ENCODE peak calls at places on chromosome 20, in five cellular contexts. X, N, I, E and U are unnamed samples.

GRCh38 chr20:10271470-10272219 is 53.0 kb downstream of the SNAP25 start:
- DNase-seq in E (no peak), N (peak; percentile 15), X (no peak), I (no peak), U (peak; percentile 84)

GRCh38 chr20:51750037-51750769 is 18.0 kb downstream of the ATP9A start:
- DNase-seq in E (peak; percentile 56), N (no peak), X (peak; percentile 94), I (peak; percentile 86), U (no peak)

GRCh38 chr20:7836076-7836475 is 104.2 kb downstream of the HAO1 start:
- DNase-seq in X (no peak), I (no peak), N (no peak), E (no peak), U (no peak)

GRCh38 chr20:53660078-53660909 is 66.7 kb upstream of the ZNF217 start:
- DNase-seq in N (peak; percentile 81), X (peak; percentile 22), I (no peak), E (no peak), U (no peak)

GRCh38 chr20:42565106-42565990 is 624.4 kb downstream of the PTPRT start:
- DNase-seq in I (no peak), N (no peak), E (no peak), X (no peak), U (peak; percentile 90)

GRCh38 chr20:45934046-45934586 is 367 bp upstream of the PCIF1 start:
- DNase-seq in X (no peak), I (peak; percentile 45), E (peak; percentile 53), N (no peak), U (no peak)

GRCh38 chr20:15699431-15700146 is 873.7 kb downstream of the KIF16B start:
- DNase-seq in I (peak; percentile 24), E (no peak), N (no peak), X (no peak), U (no peak)

GRCh38 chr20:4814696-4815252 is 93.1 kb downstream of the PRND start:
- DNase-seq in X (peak; percentile 34), N (no peak), I (no peak), E (no peak), U (no peak)

GRCh38 chr20:38805502-38805957 is at the start of gene PPP1R16B:
- DNase-seq in I (peak; percentile 27), X (peak; percentile 72), N (peak; percentile 93), E (no peak), U (no peak)

GRCh38 chr20:8310618-8311017 is 178.6 kb downstream of the PLCB1 start:
- DNase-seq in E (no peak), I (no peak), X (no peak), N (no peak), U (no peak)

GRCh38 chr20:57666106-57666833 is 43.5 kb downstream of the PMEPA1 start:
- DNase-seq in X (no peak), I (no peak), N (no peak), E (no peak), U (no peak)

GRCh38 chr20:56974499-56975250 is 291.8 kb downstream of the BMP7 start:
- DNase-seq in N (no peak), I (peak; percentile 68), E (peak; percentile 67), X (no peak), U (no peak)

GRCh38 chr20:25065625-25066338 is 7.8 kb upstream of the ACSS1 start:
- DNase-seq in X (peak; percentile 67), I (peak; percentile 58), N (no peak), E (peak; percentile 69), U (no peak)

GRCh38 chr20:13101276-13101675 is 92.5 kb downstream of the SPTLC3 start:
- DNase-seq in E (no peak), X (no peak), I (no peak), N (no peak), U (peak; percentile 7)

GRCh38 chr20:14401479-14402138 is 64.2 kb upstream of the FLRT3 start:
- DNase-seq in I (no peak), X (no peak), N (no peak), E (no peak), U (no peak)

GRCh38 chr20:54368578-54368977 is 106.8 kb upstream of the DOK5 start:
- DNase-seq in I (no peak), N (no peak), X (no peak), E (no peak), U (no peak)

GRCh38 chr20:41411458-41411857 is 44.8 kb upstream of the EMILIN3 start:
- DNase-seq in I (no peak), E (no peak), X (peak; percentile 48), N (no peak), U (no peak)

GRCh38 chr20:2967841-2968240 is 75.6 kb upstream of the GNRH2 start:
- DNase-seq in X (no peak), I (no peak), N (no peak), E (no peak), U (no peak)

GRCh38 chr20:24933266-24933908 is 15.7 kb upstream of the CST7 start:
- DNase-seq in N (no peak), I (peak; percentile 5), X (no peak), E (no peak), U (no peak)

DNA sequence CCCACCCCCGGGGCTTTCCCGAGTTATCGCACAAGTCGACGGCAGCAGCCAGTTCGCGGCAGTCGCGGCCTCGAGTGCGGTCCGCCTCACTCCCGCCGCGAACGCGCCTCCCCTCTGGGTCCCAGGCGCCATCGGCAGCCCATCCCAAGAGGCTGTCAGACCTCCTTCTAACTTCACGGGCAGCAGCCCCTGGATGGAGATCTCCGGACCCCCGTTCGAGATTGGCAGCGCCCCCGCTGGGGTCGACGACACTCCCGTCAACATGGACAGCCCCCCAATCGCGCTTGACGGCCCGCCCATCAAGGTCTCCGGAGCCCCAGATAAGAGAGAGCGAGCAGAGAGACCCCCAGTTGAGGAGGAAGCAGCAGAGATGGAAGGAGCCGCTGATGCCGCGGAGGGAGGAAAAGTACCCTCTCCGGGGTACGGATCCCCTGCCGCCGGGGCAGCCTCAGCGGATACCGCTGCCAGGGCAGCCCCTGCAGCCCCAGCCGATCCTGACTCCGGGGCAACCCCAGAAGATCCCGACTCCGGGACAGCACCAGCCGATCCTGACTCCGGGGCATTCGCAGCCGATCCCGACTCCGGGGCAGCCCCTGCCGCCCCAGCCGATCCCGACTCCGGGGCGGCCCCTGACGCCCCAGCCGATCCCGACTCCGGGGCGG is 1.6 kb downstream of the GNAS start:
- DNase-seq in E (no peak), I (no peak), N (peak; percentile 78), X (no peak), U (no peak)
- H3K9me3 ChIP-seq in E (no peaks in the 10 kb centered on the region), I (no peaks in the 10 kb centered on the region), N (no peaks in the 10 kb centered on the region), X (no peaks in the 10 kb centered on the region), U (no peaks in the 10 kb centered on the region)

GRCh38 chr20:33339515-33340058 is 56.6 kb downstream of the BPIFB1 start:
- DNase-seq in N (no peak), X (no peak), I (no peak), E (no peak), U (no peak)

GRCh38 chr20:33337531-33338165 is 54.6 kb downstream of the BPIFB1 start:
- DNase-seq in E (no peak), N (no peak), X (no peak), I (no peak), U (no peak)

GRCh38 chr20:33337119-33337518 is 54.1 kb downstream of the BPIFB1 start:
- DNase-seq in X (no peak), E (no peak), I (no peak), N (no peak), U (no peak)

GRCh38 chr20:33336375-33336774 is 53.4 kb downstream of the BPIFB1 start:
- DNase-seq in I (no peak), E (no peak), X (no peak), N (no peak), U (no peak)

GRCh38 chr20:33338465-33339258 is 55.6 kb downstream of the BPIFB1 start:
- DNase-seq in I (no peak), N (no peak), X (no peak), E (no peak), U (no peak)
- TF ChIP-seq POLR2A in I (no peak), N (no peak), X (no peak), E (no peak), U (no peak)

DNA sequence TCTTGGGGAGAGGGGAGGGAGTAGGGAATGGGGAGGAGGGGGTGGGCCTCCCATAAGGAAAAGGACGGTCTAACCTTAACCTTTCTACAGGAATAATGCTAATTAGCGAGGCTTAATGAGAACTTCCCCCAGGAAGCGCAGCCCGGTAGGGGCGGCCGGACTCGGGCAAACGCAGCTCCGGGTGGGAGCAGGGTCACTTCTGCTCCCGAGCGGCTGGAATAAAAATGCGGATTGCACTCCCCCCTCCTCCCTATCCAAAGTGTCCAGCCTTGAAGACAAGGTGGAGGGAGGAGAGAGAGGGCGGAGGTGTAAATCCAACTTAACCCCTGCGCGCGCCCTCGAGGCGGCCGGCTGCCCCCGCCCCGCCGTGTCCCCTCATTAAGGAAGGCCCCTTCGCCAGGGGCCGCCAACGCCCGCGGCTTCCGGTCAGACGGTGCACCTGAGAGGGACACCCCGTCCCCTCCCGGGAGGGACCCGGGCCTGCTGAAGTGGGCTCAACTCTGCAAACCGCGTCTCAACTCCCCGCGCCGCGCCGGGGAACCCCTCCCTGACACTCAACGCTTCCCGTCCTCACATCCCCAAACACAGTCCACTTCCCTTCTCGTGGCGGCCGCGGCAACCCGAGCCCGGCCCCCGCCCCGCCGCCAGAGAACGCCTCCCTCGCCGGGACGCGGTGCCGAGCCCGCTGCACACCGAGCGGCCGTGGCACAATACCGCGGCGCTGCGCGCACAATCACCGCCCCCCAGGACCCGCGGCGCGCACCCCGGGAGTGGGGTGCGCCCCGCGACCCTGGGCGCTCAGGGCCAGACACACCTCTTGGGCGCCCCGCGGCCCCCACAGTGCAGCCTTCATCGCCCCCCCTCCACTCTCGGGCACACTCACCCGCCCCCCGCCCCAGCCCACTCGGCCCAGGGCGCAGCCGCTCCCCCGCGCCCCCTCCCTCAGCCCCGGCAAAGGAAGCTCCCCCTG is 102.6 kb downstream of the NOL4L start:
- DNase-seq in I (no peak), E (no peak), N (peak; percentile 92), X (peak; percentile 35), U (no peak)
- TF ChIP-seq POLR2AphosphoS5 in I (no peak), E (no peak), N (no peak), X (no peak), U (peak; percentile 25)

GRCh38 chr20:40085513-40085912 is 603.5 kb downstream of the MAFB start:
- DNase-seq in I (no peak), N (no peak), X (no peak), E (no peak), U (no peak)

GRCh38 chr20:40087496-40087895 is 601.5 kb downstream of the MAFB start:
- DNase-seq in X (no peak), E (no peak), I (no peak), N (no peak), U (no peak)

GRCh38 chr20:40080059-40080652 is 608.9 kb downstream of the MAFB start:
- DNase-seq in E (no peak), X (no peak), I (no peak), N (no peak), U (no peak)

GRCh38 chr20:40082436-40082835 is 606.6 kb downstream of the MAFB start:
- DNase-seq in X (no peak), I (no peak), E (no peak), N (no peak), U (no peak)

GRCh38 chr20:40081653-40082052 is 607.4 kb downstream of the MAFB start:
- DNase-seq in E (no peak), N (no peak), I (no peak), X (no peak), U (no peak)
- H3K9me3 ChIP-seq in E (no peaks in the 10 kb centered on the region), N (no peaks in the 10 kb centered on the region), I (no peaks in the 10 kb centered on the region), X (no peaks in the 10 kb centered on the region), U (no peaks in the 10 kb centered on the region)